ENCODE peak calls at places on chromosomes 2 and 18, in four cellular contexts. L, Q, T and W are unnamed samples.
A peak's percentile ranks its signal among the peaks of the same experiment; 100 is the strongest.

GRCh38 chr2:23698733-23699391 is 228.1 kb downstream of the ATAD2B start:
- DNase-seq in L (no peak), Q (no peak), T (no peak), W (no peak)

GRCh38 chr2:159285929-159286708 is at the start of gene WDSUB1:
- DNase-seq in L (peak; percentile 68), Q (no peak), T (peak; percentile 65), W (peak; percentile 69)

GRCh38 chr18:78792094-78792493 is 187.5 kb upstream of the SALL3 start:
- DNase-seq in L (no peak), Q (no peak), T (no peak), W (no peak)

GRCh38 chr2:111661286-111661940 is 222.6 kb downstream of the ANAPC1 start:
- DNase-seq in L (no peak), Q (no peak), T (no peak), W (no peak)

GRCh38 chr2:97788986-97789644 is 75.7 kb downstream of the ZAP70 start:
- DNase-seq in L (no peak), Q (no peak), T (no peak), W (no peak)

GRCh38 chr2:111656893-111657292 is 227.1 kb downstream of the ANAPC1 start:
- DNase-seq in L (no peak), Q (no peak), T (no peak), W (no peak)

GRCh38 chr2:235194351-235194750 is 242.5 kb downstream of the SH3BP4 start:
- DNase-seq in L (no peak), Q (no peak), T (no peak), W (no peak)

GRCh38 chr2:58667137-58667774 is 426.1 kb upstream of the FANCL start:
- DNase-seq in L (no peak), Q (no peak), T (no peak), W (no peak)

GRCh38 chr2:237096911-237097310 is 11.2 kb downstream of the COPS8 start:
- DNase-seq in L (no peak), Q (no peak), T (no peak), W (no peak)

GRCh38 chr18:27120246-27120645 is 64.9 kb downstream of the CHST9 start:
- DNase-seq in L (no peak), Q (no peak), T (no peak), W (no peak)

GRCh38 chr2:111685342-111685741 is 198.7 kb downstream of the ANAPC1 start:
- DNase-seq in L (no peak), Q (no peak), T (no peak), W (no peak)

GRCh38 chr2:120239488-120240287 is 13.0 kb upstream of the RALB start:
- DNase-seq in L (peak; percentile 75), Q (no peak), T (no peak), W (peak; percentile 42)

GRCh38 chr2:226934546-226935243 is 98.8 kb downstream of the RHBDD1 start:
- DNase-seq in L (no peak), Q (no peak), T (no peak), W (no peak)

GRCh38 chr2:137928547-137929503 is 35.4 kb upstream of the HNMT start:
- DNase-seq in L (peak; percentile 32), Q (no peak), T (no peak), W (no peak)

GRCh38 chr18:22765889-22766288 is 167.2 kb upstream of the RBBP8 start:
- DNase-seq in L (no peak), Q (no peak), T (no peak), W (no peak)

GRCh38 chr2:158191076-158191566 is 89.4 kb downstream of the UPP2 start:
- DNase-seq in L (no peak), Q (no peak), T (peak; percentile 56), W (no peak)

GRCh38 chr18:35753306-35753910 is 171.9 kb downstream of the GALNT1 start:
- DNase-seq in L (no peak), Q (no peak), T (no peak), W (no peak)

GRCh38 chr2:225008935-225009334 is 33.3 kb downstream of the DOCK10 start:
- DNase-seq in L (no peak), Q (no peak), T (peak; percentile 49), W (no peak)

GRCh38 chr18:5977022-5977421 is 81.7 kb upstream of the TMEM200C start:
- DNase-seq in L (no peak), Q (no peak), T (no peak), W (no peak)

GRCh38 chr18:3826021-3826420 is 376.0 kb downstream of the TGIF1 start:
- DNase-seq in L (no peak), Q (no peak), T (no peak), W (no peak)